ENCODE peak calls at places on chromosomes 3 and 15, in nine cellular contexts. R is lower lobe of right lung, N is vagina, W is fibroblast of mammary gland, L is SK-N-SH, G is H9, S is pancreas, O is astrocyte of the cerebellum, X is GM12864. H is an unnamed sample.

GRCh38 chr3:52872245-52872644 is 25.1 kb downstream of the STIMATE start:
- DNase-seq in R (no peak), N (no peak), W (no peak), L (no peak), G (no peak), S (no peak), O (no peak), X (no peak), H (no peak)

GRCh38 chr3:32403663-32404062 is 12.0 kb downstream of the CMTM7 start:
- DNase-seq in R (no peak), N (no peak), W (no peak), L (no peak), G (no peak), S (no peak), O (no peak), X (no peak), H (no peak)

GRCh38 chr3:11514191-11514770 is 129.4 kb downstream of the VGLL4 start:
- DNase-seq in R (no peak), N (no peak), W (peak), L (no peak), G (no peak), S (peak), O (peak), X (no peak), H (no peak)

GRCh38 chr3:86830566-86830965 is 160.4 kb downstream of the VGLL3 start:
- DNase-seq in R (no peak), N (no peak), W (peak), L (no peak), G (no peak), S (no peak), O (peak), X (no peak), H (no peak)

GRCh38 chr3:53885239-53885638 is 3.3 kb upstream of the ACTR8 start:
- DNase-seq in R (no peak), N (no peak), W (no peak), L (no peak), G (no peak), S (no peak), O (no peak), X (no peak), H (no peak)

GRCh38 chr3:150484410-150484809 is 61.9 kb downstream of the SERP1 start:
- DNase-seq in R (no peak), N (no peak), W (no peak), L (no peak), G (no peak), S (no peak), O (no peak), X (no peak), H (no peak)

GRCh38 chr3:23966308-23966707 is 21.2 kb downstream of the NR1D2 start:
- DNase-seq in R (no peak), N (no peak), W (peak), L (no peak), G (no peak), S (no peak), O (no peak), X (no peak), H (no peak)

GRCh38 chr15:40984406-40984805 is 31.1 kb downstream of the CHAC1 start:
- DNase-seq in R (no peak), N (no peak), W (no peak), L (no peak), G (no peak), S (no peak), O (no peak), X (no peak), H (no peak)

GRCh38 chr3:171417813-171418212 is 42.4 kb downstream of the TNIK start:
- DNase-seq in R (no peak), N (no peak), W (peak), L (no peak), G (no peak), S (no peak), O (peak), X (no peak), H (no peak)

DNA sequence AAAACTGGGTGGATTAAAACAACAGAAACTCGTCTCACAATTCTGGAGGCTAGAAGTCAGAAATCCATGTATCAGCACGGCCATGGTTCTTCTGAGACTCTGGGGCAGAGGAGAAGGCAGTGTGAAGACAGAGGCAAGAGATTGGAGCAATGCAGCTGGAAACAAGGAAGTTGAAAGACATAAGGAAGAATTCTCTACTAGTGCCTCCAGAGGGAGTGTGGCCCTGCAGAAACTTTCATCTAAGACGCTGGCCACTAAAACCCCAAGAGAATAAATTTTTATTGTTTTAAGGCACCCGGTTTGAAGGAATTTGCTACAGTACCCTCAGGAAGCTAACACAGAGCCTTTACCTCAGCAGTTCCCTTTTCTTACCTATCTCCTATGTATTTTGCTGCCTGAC is 1012.2 kb upstream of the CADM2 start:
- DNase-seq in R (no peak), N (no peak), W (no peak), L (no peak), G (peak), S (no peak), O (no peak), X (no peak), H (no peak)
- TF ChIP-seq CTCF in R (no peak), N (no peak), W (no peak), L (peak), G (peak), S (no peak), O (no peak), X (no peak), H (no peak)

GRCh38 chr15:96894669-96895068 is 564.2 kb downstream of the NR2F2 start:
- DNase-seq in R (no peak), N (no peak), W (no peak), L (no peak), G (no peak), S (no peak), O (no peak), X (no peak), H (no peak)

GRCh38 chr15:96889734-96890480 is 559.4 kb downstream of the NR2F2 start:
- DNase-seq in R (no peak), N (no peak), W (no peak), L (no peak), G (no peak), S (no peak), O (no peak), X (no peak), H (peak)

GRCh38 chr15:96888764-96889163 is 558.3 kb downstream of the NR2F2 start:
- DNase-seq in R (no peak), N (no peak), W (no peak), L (no peak), G (no peak), S (no peak), O (no peak), X (no peak), H (no peak)

GRCh38 chr15:96896766-96897165 is 566.3 kb downstream of the NR2F2 start:
- DNase-seq in R (no peak), N (no peak), W (no peak), L (no peak), G (no peak), S (no peak), O (no peak), X (no peak), H (no peak)

DNA sequence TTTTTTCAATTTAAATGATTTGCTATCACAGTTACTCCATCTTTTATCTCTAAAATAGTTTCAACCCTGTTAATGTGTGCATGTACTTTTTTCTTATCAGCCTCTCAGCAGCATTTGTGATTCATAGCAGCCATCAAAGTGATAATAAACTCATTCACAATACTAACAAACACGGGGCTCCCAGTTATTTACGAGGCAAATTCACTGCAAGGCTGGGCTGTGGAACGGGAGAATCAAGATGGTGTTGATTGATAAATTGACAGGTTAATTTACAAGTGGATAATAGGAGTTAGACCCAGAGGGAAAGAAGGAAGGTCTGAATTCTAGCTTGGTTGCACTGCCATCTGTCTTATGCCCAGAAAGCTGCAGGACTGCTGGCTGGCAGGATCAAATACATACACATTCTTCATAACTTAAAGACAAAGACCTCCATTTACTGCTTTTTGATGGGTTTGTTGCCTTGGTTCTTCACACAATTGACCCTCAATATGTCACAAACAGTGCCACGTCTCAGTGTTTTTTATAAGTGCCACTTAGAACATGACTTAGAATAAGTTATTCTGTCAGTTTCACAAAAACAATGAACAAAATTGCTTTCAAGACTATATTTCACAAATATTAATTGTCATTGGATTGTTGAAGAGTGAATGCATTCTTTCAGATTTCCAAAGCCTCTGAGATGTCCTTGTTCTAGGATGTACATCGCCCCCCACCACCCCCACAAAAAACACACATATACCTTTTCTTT is 562.8 kb downstream of the NR2F2 start:
- DNase-seq in R (no peak), N (no peak), W (peak), L (no peak), G (no peak), S (no peak), O (no peak), X (no peak), H (peak)
- TF ChIP-seq CTCF in R (peak), N (peak), W (peak), L (peak), G (peak), S (peak), O (peak), X (no peak), H (no peak)

GRCh38 chr15:66966256-66966655 is 99.1 kb upstream of the SMAD3 start:
- DNase-seq in R (no peak), N (no peak), W (no peak), L (no peak), G (no peak), S (no peak), O (no peak), X (no peak), H (no peak)
- TF ChIP-seq CTCF in R (peak), N (no peak), W (peak), L (peak), G (peak), S (no peak), O (peak), X (peak), H (no peak)

GRCh38 chr3:188690076-188690475 is 481.7 kb upstream of the TPRG1 start:
- DNase-seq in R (no peak), N (no peak), W (no peak), L (no peak), G (no peak), S (no peak), O (no peak), X (no peak), H (no peak)

GRCh38 chr3:188689101-188689574 is 482.6 kb upstream of the TPRG1 start:
- DNase-seq in R (no peak), N (no peak), W (peak), L (no peak), G (no peak), S (peak), O (no peak), X (no peak), H (no peak)

GRCh38 chr3:188686319-188686718 is 485.5 kb upstream of the TPRG1 start:
- DNase-seq in R (no peak), N (no peak), W (no peak), L (no peak), G (no peak), S (no peak), O (no peak), X (no peak), H (no peak)

GRCh38 chr3:188685789-188686188 is 486.0 kb upstream of the TPRG1 start:
- DNase-seq in R (no peak), N (no peak), W (no peak), L (no peak), G (no peak), S (no peak), O (no peak), X (no peak), H (no peak)

DNA sequence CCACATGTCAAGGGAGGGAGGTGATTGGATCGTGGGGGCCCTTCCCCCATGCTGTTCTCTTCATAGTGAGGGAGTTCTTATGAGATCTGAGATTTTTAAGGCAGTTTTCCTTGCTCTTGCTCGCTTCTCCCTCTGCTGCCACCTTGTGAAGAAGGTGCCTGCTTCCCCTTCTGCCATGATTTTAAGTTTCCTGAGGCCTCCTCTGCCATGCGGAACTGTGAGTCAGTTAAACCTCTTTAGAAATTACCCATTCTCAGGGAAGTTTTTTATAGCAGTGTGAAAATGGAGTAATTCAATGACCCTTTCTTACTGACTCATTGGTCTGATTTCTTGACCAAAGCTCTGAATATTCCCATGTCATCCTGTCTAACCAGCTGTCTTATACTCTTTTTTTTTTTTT is 484.4 kb upstream of the TPRG1 start:
- DNase-seq in R (no peak), N (no peak), W (peak), L (no peak), G (peak), S (no peak), O (no peak), X (no peak), H (no peak)
- TF ChIP-seq CTCF in R (no peak), N (no peak), W (peak), L (peak), G (peak), S (no peak), O (peak), X (no peak), H (no peak)